ENCODE peak calls at places on chromosomes 2 and 18, in ten cellular contexts. H, F, U, E, J, X, K, G, Y and S are unnamed samples.

GRCh38 chr2:219433666-219434467 is 776 bp upstream of the SPEG start:
- DNase-seq in H (peak; percentile 72), F (peak; percentile 47), U (peak; percentile 68), E (peak; percentile 97), J (peak; percentile 69), X (peak; percentile 83), K (peak; percentile 79), G (peak; percentile 35), Y (peak; percentile 49), S (peak; percentile 67)

GRCh38 chr18:45728341-45729010 is 4.5 kb downstream of the SLC14A1 start:
- DNase-seq in H (no peak), F (peak; percentile 89), U (no peak), E (no peak), J (no peak), X (no peak), K (peak; percentile 36), G (no peak), Y (no peak), S (no peak)

GRCh38 chr2:28433935-28434599 is 41.4 kb downstream of the FOSL2 start:
- DNase-seq in H (no peak), F (no peak), U (no peak), E (no peak), J (no peak), X (no peak), K (no peak), G (no peak), Y (no peak), S (no peak)

GRCh38 chr18:46705521-46705920 is 48.5 kb upstream of the LOXHD1 start:
- DNase-seq in H (no peak), F (no peak), U (no peak), E (peak; percentile 66), J (no peak), X (peak; percentile 61), K (no peak), G (no peak), Y (no peak), S (no peak)

GRCh38 chr2:31202041-31202440 is 15.3 kb downstream of the CAPN14 start:
- DNase-seq in H (no peak), F (no peak), U (no peak), E (no peak), J (no peak), X (no peak), K (peak; percentile 20), G (no peak), Y (no peak), S (no peak)

GRCh38 chr2:45850558-45850957 is 199.1 kb downstream of the PRKCE start:
- DNase-seq in H (no peak), F (no peak), U (no peak), E (no peak), J (no peak), X (no peak), K (no peak), G (no peak), Y (peak; percentile 17), S (no peak)

GRCh38 chr2:104768694-104769093 is 85.2 kb upstream of the POU3F3 start:
- DNase-seq in H (no peak), F (peak; percentile 93), U (no peak), E (no peak), J (no peak), X (no peak), K (peak; percentile 55), G (no peak), Y (no peak), S (peak; percentile 94)

GRCh38 chr18:43277164-43277600 is at the start of gene SYT4:
- DNase-seq in H (no peak), F (peak; percentile 62), U (peak; percentile 72), E (peak; percentile 93), J (no peak), X (peak; percentile 88), K (peak; percentile 63), G (peak; percentile 8), Y (peak; percentile 7), S (peak; percentile 68)

GRCh38 chr2:108946442-108946841 is 42.6 kb downstream of the EDAR start:
- DNase-seq in H (no peak), F (no peak), U (no peak), E (no peak), J (no peak), X (no peak), K (no peak), G (no peak), Y (no peak), S (no peak)

GRCh38 chr18:34620258-34620861 is 89.7 kb upstream of the DTNA start:
- DNase-seq in H (no peak), F (no peak), U (no peak), E (no peak), J (no peak), X (no peak), K (no peak), G (no peak), Y (no peak), S (no peak)

GRCh38 chr2:126614529-126615279 is 41.3 kb upstream of the GYPC start:
- DNase-seq in H (no peak), F (no peak), U (no peak), E (no peak), J (no peak), X (no peak), K (peak; percentile 52), G (no peak), Y (no peak), S (no peak)

DNA sequence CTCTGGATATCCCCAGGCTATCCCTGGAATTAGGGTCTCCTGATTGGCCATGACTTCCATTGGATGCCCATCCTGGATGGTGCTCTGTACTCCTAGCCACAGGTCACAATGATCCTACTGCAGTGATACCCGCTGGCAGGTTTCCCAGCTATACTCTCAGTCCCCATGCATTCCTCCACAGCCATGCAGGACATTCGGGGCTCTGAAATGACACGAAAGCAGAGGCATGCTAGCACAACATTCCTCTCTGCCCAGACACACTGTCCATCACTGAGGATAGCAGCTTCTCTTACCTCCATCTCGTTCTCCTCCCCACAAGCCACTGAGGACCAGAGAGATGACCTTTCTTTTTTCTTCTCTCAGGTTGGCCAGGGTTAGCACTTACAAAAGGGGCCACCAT is 51.7 kb upstream of the SPATS2L start:
- DNase-seq in H (no peak), F (no peak), U (no peak), E (no peak), J (no peak), X (no peak), K (no peak), G (no peak), Y (no peak), S (no peak)
- TF ChIP-seq EZH2 in H (no peak), F (no peak), U (no peak), E (no peak), J (no peak), X (no peak), K (no peak), G (no peak), Y (no peak), S (no peak)

GRCh38 chr2:36362291-36362690 is 6.7 kb downstream of the CRIM1 start:
- DNase-seq in H (no peak), F (peak; percentile 87), U (peak; percentile 21), E (no peak), J (no peak), X (no peak), K (peak; percentile 91), G (no peak), Y (no peak), S (peak; percentile 76)
- H3K4me1 ChIP-seq in H (no peaks in the 10 kb centered on the region), F (peaks cover 61% of the 10 kb centered on the region), U (peaks cover 58% of the 10 kb centered on the region), E (peaks cover 85% of the 10 kb centered on the region), J (peaks cover 85% of the 10 kb centered on the region), X (peaks cover 72% of the 10 kb centered on the region), K (peaks cover 78% of the 10 kb centered on the region), G (peaks cover 80% of the 10 kb centered on the region), Y (peaks cover 54% of the 10 kb centered on the region), S (peaks cover 31% of the 10 kb centered on the region)

GRCh38 chr2:232418466-232419244 is 12.0 kb downstream of the ALPG start:
- DNase-seq in H (peak; percentile 60), F (peak; percentile 42), U (no peak), E (peak; percentile 70), J (no peak), X (peak; percentile 66), K (peak; percentile 62), G (no peak), Y (peak; percentile 27), S (peak; percentile 5)
- H3K4me3 ChIP-seq in H (no peak overlapping the region), F (no peak overlapping the region), U (no peak overlapping the region), E (peak overlapping the region; percentile 91), J (no peak overlapping the region), X (peak overlapping the region; percentile 52), K (peak overlapping the region; percentile 57), G (no peak overlapping the region), Y (peak overlapping the region; percentile 58), S (no peak overlapping the region)

DNA sequence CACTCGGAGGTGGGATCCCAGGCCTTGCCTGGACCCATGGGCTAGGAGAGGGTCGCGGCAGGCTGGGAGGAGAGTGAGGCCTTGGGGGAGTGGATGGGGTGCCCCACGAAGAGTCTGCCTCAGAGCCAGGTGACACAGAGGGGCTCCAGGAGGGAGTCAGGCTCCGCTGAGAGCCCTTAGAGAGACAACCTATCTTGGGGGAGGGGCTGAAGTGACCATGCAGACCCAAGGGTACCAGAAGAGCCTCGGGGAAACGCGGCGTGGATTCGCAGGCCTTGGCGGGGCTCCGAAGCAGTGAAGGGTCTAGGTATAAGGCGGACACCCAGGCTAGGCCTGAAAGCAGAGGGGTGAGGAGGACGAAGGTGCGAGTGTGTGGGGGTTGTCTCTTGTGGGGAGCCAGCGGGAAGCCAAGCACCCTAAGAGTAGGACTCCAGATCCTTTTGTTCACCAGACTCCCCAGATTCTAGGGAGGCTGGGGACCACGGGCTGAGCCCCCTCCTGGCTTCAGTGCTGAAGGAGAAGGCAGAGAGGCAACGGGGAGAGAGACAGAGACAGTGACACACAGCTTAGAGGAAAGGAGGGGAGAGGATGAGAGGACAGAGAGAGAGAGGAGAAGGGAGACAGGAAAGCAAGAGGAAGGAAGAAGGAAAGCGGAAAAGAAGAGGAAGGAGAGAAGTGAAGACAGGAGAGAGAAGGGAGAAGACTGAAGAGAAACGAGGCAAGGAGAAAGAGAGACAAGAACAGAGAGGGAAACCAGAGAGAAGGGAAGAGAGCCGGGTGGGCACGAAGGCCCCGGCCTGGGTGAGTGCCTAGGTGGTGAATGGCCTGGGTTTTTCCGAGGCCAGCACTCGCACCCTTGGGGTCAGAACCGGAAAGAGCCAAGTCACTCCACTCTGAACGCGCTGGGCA is 1.1 kb upstream of the HOXD11 start:
- DNase-seq in H (no peak), F (no peak), U (peak; percentile 59), E (peak; percentile 20), J (no peak), X (no peak), K (peak; percentile 61), G (no peak), Y (no peak), S (no peak)
- TF ChIP-seq EZH2 in H (no peak), F (no peak), U (no peak), E (peak; percentile 94), J (no peak), X (no peak), K (no peak), G (peak; percentile 77), Y (no peak), S (peak; percentile 87)

DNA sequence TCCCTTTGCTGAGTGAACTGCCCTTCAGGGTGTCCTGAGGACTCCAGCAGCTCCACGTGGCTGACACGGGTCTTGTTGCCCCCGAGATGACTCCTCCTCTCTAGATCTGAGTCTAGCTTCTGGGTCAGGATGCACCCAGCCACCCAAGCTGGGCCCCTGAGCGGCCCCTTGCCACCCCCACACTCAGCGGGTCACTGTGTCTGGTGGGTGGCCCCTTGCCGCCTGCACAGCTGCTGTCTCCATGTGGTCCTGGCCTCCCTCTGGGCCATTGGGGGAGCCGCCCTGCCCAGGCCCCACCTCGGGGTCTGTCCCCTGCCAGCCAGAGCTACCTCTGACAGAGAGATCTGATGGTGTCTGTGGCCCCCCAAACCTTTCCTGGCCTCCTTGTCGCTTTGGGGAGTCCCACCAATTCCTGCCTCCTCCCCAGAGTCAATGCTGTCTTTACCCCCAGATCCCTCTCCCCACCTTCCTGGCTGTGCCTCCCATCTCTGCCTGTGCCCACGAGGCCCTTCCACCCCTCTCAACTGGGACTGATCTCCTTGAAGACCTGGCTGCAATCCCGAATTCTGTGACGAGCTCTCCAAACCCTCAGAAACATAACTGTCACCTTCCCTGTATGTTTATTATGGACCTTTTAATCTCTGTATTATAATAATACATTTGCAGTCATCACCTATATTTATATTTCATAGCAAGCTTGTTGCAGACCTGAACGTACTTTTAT is 46.5 kb downstream of the TWIST2 start:
- DNase-seq in H (no peak), F (no peak), U (no peak), E (no peak), J (no peak), X (no peak), K (peak; percentile 66), G (no peak), Y (no peak), S (no peak)
- H3K4me1 ChIP-seq in H (no peaks in the 10 kb centered on the region), F (peaks cover 19% of the 10 kb centered on the region), U (no peaks in the 10 kb centered on the region), E (no peaks in the 10 kb centered on the region), J (peaks cover 25% of the 10 kb centered on the region), X (peaks cover 17% of the 10 kb centered on the region), K (peaks cover 91% of the 10 kb centered on the region), G (no peaks in the 10 kb centered on the region), Y (no peaks in the 10 kb centered on the region), S (peaks cover 46% of the 10 kb centered on the region)